ENCODE peak calls at places on chromosome 21, in seven cellular contexts. U, Y, K, R, L, O and V are unnamed samples.

GRCh38 chr21:18248171-18248570 is 3.5 kb downstream of the CHODL start:
- DNase-seq in U (no peak), Y (no peak), K (no peak), R (no peak), L (no peak), O (no peak), V (no peak)

GRCh38 chr21:15935530-15935929 is 205.7 kb downstream of the USP25 start:
- DNase-seq in U (no peak), Y (no peak), K (no peak), R (no peak), L (no peak), O (no peak), V (no peak)

GRCh38 chr21:45818904-45819285 is 162.7 kb upstream of the COL6A1 start:
- DNase-seq in U (no peak), Y (no peak), K (no peak), R (peak; percentile 63), L (no peak), O (no peak), V (no peak)

GRCh38 chr21:34814529-34814951 is 145.7 kb downstream of the CLIC6 start:
- DNase-seq in U (no peak), Y (peak; percentile 56), K (no peak), R (no peak), L (no peak), O (no peak), V (no peak)

GRCh38 chr21:41411449-41412089 is 14.5 kb upstream of the MX1 start:
- DNase-seq in U (peak; percentile 18), Y (peak; percentile 58), K (no peak), R (no peak), L (no peak), O (no peak), V (peak; percentile 70)

GRCh38 chr21:33369586-33369985 is 33.6 kb upstream of the IFNGR2 start:
- DNase-seq in U (no peak), Y (peak; percentile 25), K (no peak), R (no peak), L (no peak), O (no peak), V (no peak)

GRCh38 chr21:34004984-34005383 is 68.4 kb upstream of the MRPS6 start:
- DNase-seq in U (peak; percentile 27), Y (no peak), K (no peak), R (no peak), L (no peak), O (no peak), V (peak; percentile 83)

GRCh38 chr21:44897326-44898010 is 23.2 kb downstream of the ITGB2 start:
- DNase-seq in U (no peak), Y (no peak), K (no peak), R (no peak), L (no peak), O (no peak), V (peak; percentile 42)

GRCh38 chr21:42806489-42807140 is 72.7 kb downstream of the WDR4 start:
- DNase-seq in U (no peak), Y (no peak), K (no peak), R (no peak), L (no peak), O (no peak), V (no peak)

GRCh38 chr21:42833439-42833815 is 45.9 kb downstream of the WDR4 start:
- DNase-seq in U (no peak), Y (peak; percentile 50), K (peak; percentile 27), R (peak; percentile 47), L (no peak), O (peak; percentile 25), V (no peak)

GRCh38 chr21:44304846-44305245 is 5.0 kb downstream of the PFKL start:
- DNase-seq in U (peak; percentile 78), Y (peak; percentile 66), K (no peak), R (peak; percentile 50), L (no peak), O (no peak), V (no peak)

GRCh38 chr21:42299324-42300044 is 15.7 kb downstream of the TFF3 start:
- DNase-seq in U (no peak), Y (no peak), K (peak; percentile 41), R (no peak), L (peak; percentile 37), O (no peak), V (no peak)

GRCh38 chr21:42865361-42866160 is 13.8 kb downstream of the WDR4 start:
- DNase-seq in U (peak; percentile 30), Y (no peak), K (peak; percentile 71), R (no peak), L (peak; percentile 66), O (no peak), V (no peak)

GRCh38 chr21:42162831-42163510 is 56.0 kb upstream of the ABCG1 start:
- DNase-seq in U (no peak), Y (peak; percentile 45), K (no peak), R (no peak), L (no peak), O (no peak), V (no peak)

GRCh38 chr21:45335761-45336534 is 48.3 kb upstream of the POFUT2 start:
- DNase-seq in U (no peak), Y (no peak), K (no peak), R (no peak), L (no peak), O (no peak), V (peak; percentile 41)

GRCh38 chr21:17191346-17191993 is 321.4 kb upstream of the CXADR start:
- DNase-seq in U (no peak), Y (no peak), K (no peak), R (no peak), L (no peak), O (no peak), V (no peak)

GRCh38 chr21:17195965-17196364 is 316.9 kb upstream of the CXADR start:
- DNase-seq in U (no peak), Y (no peak), K (no peak), R (no peak), L (no peak), O (no peak), V (no peak)

GRCh38 chr21:17200250-17200649 is 312.6 kb upstream of the CXADR start:
- DNase-seq in U (no peak), Y (no peak), K (no peak), R (no peak), L (no peak), O (no peak), V (no peak)

DNA sequence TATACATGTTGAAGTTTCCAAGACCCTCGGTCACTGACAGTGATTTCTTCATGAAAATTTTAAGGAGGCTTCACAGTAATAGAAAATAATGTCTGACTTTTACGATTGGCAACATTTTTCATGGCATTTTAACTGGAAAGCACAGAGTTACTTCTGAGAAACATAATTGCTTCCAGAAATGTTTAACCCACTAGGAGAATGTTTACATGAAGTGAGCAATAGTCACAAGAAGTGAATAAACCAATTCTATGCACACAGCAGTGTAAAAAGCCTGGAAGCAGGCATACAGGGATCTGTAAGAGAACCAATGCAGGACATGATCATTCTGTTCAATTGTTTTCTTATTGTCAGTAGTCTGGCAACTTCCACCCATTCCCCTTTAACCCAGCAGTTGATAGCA is 316.2 kb upstream of the CXADR start:
- DNase-seq in U (no peak), Y (no peak), K (no peak), R (no peak), L (no peak), O (no peak), V (no peak)
- H3K27ac ChIP-seq in U (no peak overlapping the region), Y (no peak overlapping the region), K (no peak overlapping the region), R (no peak overlapping the region), L (no peak overlapping the region), O (no peak overlapping the region), V (no peak overlapping the region)

GRCh38 chr21:29008373-29008772 is 10.8 kb downstream of the RWDD2B start:
- DNase-seq in U (no peak), Y (no peak), K (no peak), R (no peak), L (no peak), O (no peak), V (no peak)
- H3K4me3 ChIP-seq in U (no peak overlapping the region), Y (no peak overlapping the region), K (no peak overlapping the region), R (no peak overlapping the region), L (no peak overlapping the region), O (no peak overlapping the region), V (no peak overlapping the region)

GRCh38 chr21:32132911-32133310 is 145.9 kb downstream of the MIS18A start:
- DNase-seq in U (no peak), Y (no peak), K (no peak), R (no peak), L (no peak), O (no peak), V (no peak)

GRCh38 chr21:32136546-32136945 is 142.3 kb downstream of the MIS18A start:
- DNase-seq in U (no peak), Y (no peak), K (no peak), R (no peak), L (no peak), O (no peak), V (no peak)

GRCh38 chr21:32134441-32135159 is 144.2 kb downstream of the MIS18A start:
- DNase-seq in U (no peak), Y (no peak), K (no peak), R (no peak), L (no peak), O (no peak), V (peak; percentile 32)

GRCh38 chr21:32137266-32137665 is 141.6 kb downstream of the MIS18A start:
- DNase-seq in U (no peak), Y (no peak), K (no peak), R (no peak), L (no peak), O (no peak), V (no peak)

DNA sequence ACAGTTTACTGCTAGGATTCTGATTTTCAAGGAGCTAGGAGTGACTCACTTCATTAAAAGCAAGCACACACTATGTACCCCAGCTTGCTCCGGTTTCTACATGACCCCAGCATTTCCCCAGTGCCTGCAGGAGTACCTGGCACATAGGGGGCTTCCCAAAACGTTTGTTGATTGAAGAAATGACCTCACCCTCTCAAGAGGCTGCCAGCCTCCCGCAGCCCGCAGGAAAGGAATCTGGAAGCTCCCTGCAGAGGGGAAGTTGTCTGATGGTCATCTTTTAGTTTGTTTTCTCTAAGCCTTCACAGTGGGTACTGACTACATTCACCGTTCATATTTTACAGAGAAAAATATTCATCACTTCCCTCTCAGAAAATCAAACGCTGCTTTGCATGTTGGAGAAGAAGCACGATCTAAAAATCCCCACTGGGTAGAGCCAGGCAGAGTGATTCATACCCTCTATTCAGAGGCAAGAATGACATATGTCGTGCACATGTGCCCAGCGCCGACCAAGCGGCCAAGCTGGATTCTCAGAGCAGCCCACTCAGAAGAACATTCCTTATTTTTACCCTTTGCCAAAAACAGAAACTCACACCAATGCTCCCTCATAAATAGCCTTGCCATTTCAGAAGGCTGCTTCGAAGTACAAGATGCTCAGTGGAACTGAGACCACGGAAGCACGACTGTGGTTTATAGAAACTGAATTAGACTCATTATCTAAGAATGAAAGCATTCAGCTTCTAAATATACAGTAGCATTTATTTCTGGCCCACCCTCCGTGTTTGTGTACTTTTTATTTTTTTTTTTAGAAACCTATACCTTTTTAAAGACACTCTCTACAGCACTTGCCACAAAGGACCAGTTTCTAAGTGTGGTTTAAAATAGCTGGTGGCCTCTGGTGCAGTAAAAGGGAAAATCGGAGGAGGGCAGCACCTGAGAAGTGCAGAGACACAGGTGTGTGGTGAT is 143.2 kb downstream of the MIS18A start:
- DNase-seq in U (no peak), Y (no peak), K (no peak), R (no peak), L (no peak), O (no peak), V (peak; percentile 64)
- H3K4me1 ChIP-seq in U (no peaks in the 10 kb centered on the region), Y (no peaks in the 10 kb centered on the region), K (peaks cover 13% of the 10 kb centered on the region), R (no peaks in the 10 kb centered on the region), L (no peaks in the 10 kb centered on the region), O (no peaks in the 10 kb centered on the region), V (peaks cover 6% of the 10 kb centered on the region)

DNA sequence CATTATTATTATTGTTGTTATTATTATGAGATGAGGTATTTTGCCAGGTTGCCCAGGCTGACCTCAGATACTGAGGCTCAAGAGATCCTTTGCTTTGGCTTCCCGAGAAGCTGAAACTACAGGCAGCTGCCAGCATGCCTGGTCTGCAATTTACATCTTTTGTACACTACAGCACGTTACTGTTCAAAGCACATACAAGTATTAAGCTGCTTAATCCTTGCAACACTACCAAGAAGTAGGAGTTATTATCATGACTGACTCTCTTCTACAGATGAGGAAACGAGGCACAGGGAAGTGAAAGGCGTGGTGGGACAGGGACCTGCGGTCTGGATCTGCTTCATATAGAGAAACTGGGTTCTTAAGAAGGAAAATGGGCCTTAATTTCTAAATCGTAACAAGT is 11.6 kb downstream of the ERG start:
- DNase-seq in U (no peak), Y (no peak), K (no peak), R (no peak), L (no peak), O (no peak), V (no peak)
- H3K27ac ChIP-seq in U (no peak overlapping the region), Y (no peak overlapping the region), K (peak overlapping the region; percentile 54), R (no peak overlapping the region), L (peak overlapping the region; percentile 66), O (no peak overlapping the region), V (no peak overlapping the region)